ENCODE peak calls at places on chromosomes 12 and 14, in four cellular contexts. R, I, D and J are unnamed samples.

GRCh38 chr12:5685935-5686334 is 254.0 kb downstream of the NTF3 start:
- DNase-seq in R (no peak), I (no peak), D (no peak), J (no peak)

GRCh38 chr12:47742253-47742825 is 16.3 kb downstream of the RAPGEF3 start:
- DNase-seq in R (peak), I (no peak), D (peak), J (peak)

GRCh38 chr14:90624228-90624627 is 192.0 kb downstream of the TTC7B start:
- DNase-seq in R (peak), I (peak), D (no peak), J (no peak)

GRCh38 chr12:95731519-95731958 is 59.0 kb downstream of the NTN4 start:
- DNase-seq in R (no peak), I (no peak), D (no peak), J (no peak)

GRCh38 chr14:99191663-99192621 is 80.1 kb downstream of the BCL11B start:
- DNase-seq in R (peak), I (no peak), D (peak), J (peak)

GRCh38 chr12:77893918-77894317 is 63.2 kb downstream of the NAV3 start:
- DNase-seq in R (no peak), I (no peak), D (peak), J (peak)

GRCh38 chr12:94157891-94158495 is 9.6 kb downstream of the PLXNC1 start:
- DNase-seq in R (no peak), I (no peak), D (peak), J (no peak)

GRCh38 chr14:100330007-100330344 is 6.8 kb downstream of the SLC25A47 start:
- DNase-seq in R (no peak), I (no peak), D (no peak), J (no peak)

GRCh38 chr14:31029016-31029970 is 3.1 kb upstream of the STRN3 start:
- DNase-seq in R (no peak), I (no peak), D (no peak), J (no peak)

GRCh38 chr14:83419420-83419819 is 1885.8 kb upstream of the SEL1L start:
- DNase-seq in R (no peak), I (no peak), D (no peak), J (no peak)

GRCh38 chr12:103177624-103178023 is 220.2 kb downstream of the ASCL1 start:
- DNase-seq in R (no peak), I (no peak), D (no peak), J (no peak)

GRCh38 chr14:72633551-72633950 is 260.4 kb downstream of the DPF3 start:
- DNase-seq in R (no peak), I (no peak), D (no peak), J (no peak)

GRCh38 chr14:92471919-92472318 is 41.7 kb upstream of the RIN3 start:
- DNase-seq in R (peak), I (no peak), D (peak), J (peak)

GRCh38 chr14:88264116-88264515 is 59.0 kb downstream of the KCNK10 start:
- DNase-seq in R (no peak), I (no peak), D (peak), J (no peak)

GRCh38 chr14:50830932-50831703 is at the start of gene NIN:
- DNase-seq in R (peak), I (peak), D (peak), J (peak)

GRCh38 chr12:18468521-18469075 is 207.3 kb downstream of the PIK3C2G start:
- DNase-seq in R (peak), I (no peak), D (peak), J (no peak)

GRCh38 chr14:92615451-92615850 is 101.9 kb downstream of the RIN3 start:
- DNase-seq in R (no peak), I (no peak), D (no peak), J (peak)

GRCh38 chr14:22184157-22185025 is 404.6 kb downstream of the DAD1 start:
- DNase-seq in R (no peak), I (no peak), D (no peak), J (peak)

GRCh38 chr12:125314051-125314882 is 249.0 kb downstream of the AACS start:
- DNase-seq in R (no peak), I (no peak), D (no peak), J (no peak)

GRCh38 chr12:105672171-105672570 is 341.7 kb downstream of the C12orf75 start:
- DNase-seq in R (no peak), I (no peak), D (no peak), J (no peak)
- H3K27ac ChIP-seq in R (no peak), I (peak), D (no peak), J (no peak)

DNA sequence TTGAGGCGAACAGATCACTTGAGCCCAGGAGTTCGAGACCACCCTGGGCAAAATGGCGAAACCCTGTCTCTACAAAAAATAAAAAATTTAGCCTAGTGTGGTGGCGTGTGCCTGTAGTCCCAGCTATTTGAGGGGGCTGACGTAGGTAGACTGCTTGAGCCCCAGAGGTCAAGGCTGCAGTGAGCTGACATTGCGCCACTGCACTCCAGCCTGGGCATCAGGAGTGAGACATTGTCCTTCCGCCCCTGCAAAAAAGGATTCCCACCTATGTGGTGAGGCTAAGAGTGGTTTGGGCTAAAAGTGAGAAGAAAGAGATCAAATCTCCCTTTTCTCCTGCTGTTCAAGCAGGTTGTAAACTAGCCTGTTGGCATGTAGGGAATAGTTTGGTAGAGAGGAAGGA is 5.0 kb upstream of the KTN1 start:
- DNase-seq in R (no peak), I (no peak), D (no peak), J (no peak)
- H3K27ac ChIP-seq in R (no peak), I (no peak), D (no peak), J (no peak)

DNA sequence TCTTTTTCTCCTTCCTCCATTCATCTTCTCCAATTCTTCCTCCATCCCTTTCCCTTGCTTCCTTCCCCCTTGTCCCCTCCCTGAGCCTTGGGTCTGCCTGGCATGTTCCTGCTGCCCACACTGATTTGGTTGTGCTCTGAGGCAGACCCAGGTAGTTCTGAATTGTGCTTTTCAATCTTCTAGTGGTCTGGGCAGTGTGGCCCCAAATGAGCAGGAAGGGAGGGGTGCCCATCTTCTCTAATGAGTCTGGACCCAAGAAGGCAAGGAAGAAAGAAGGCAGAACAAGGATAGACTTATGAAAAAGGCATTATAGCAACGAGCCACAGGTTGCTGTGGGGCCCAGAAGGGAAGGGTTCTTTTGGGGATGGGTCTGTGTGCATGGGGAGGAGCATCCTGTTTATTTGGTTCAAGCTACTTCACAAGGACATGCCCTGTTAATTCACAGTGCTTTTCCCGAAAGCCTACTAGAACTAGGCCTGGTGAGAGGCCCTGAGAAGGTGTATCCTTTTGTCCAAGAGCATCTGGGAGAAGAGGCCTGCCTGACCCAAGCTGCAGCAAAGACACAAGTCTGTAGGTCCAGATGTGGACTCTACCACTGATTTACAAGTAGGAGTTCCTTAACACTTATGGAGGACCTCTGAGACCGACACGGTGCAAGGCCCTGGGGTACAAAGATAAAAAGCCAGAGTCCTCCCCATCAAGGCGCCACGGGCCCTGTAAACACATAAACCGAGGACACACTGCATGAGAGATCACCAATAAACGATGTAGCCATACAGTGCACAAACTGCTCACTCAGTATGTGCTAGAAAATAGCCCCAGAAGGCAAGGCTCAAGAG is 1.2 kb upstream of the SUSD6 start:
- DNase-seq in R (no peak), I (no peak), D (no peak), J (peak)
- H3K27ac ChIP-seq in R (peak), I (peak), D (peak), J (peak)

GRCh38 chr12:111776836-111777344 is 10.2 kb downstream of the ALDH2 start:
- DNase-seq in R (no peak), I (no peak), D (no peak), J (no peak)
- H3K27ac ChIP-seq in R (peak), I (peak), D (peak), J (peak)

GRCh38 chr12:15435597-15435996 is 113.3 kb downstream of the PTPRO start:
- DNase-seq in R (no peak), I (no peak), D (peak), J (no peak)
- H3K27ac ChIP-seq in R (no peak), I (no peak), D (no peak), J (no peak)

GRCh38 chr12:115944392-115944742 is 333.1 kb downstream of the MED13L start:
- DNase-seq in R (no peak), I (no peak), D (no peak), J (no peak)
- H3K27ac ChIP-seq in R (no peak), I (no peak), D (no peak), J (no peak)

GRCh38 chr14:35158951-35159653 is 36.8 kb downstream of the PRORP start:
- DNase-seq in R (no peak), I (no peak), D (peak), J (peak)

GRCh38 chr14:35159742-35160409 is 37.5 kb downstream of the PRORP start:
- DNase-seq in R (peak), I (no peak), D (peak), J (peak)

GRCh38 chr14:35163384-35163783 is 41.0 kb downstream of the PRORP start:
- DNase-seq in R (no peak), I (no peak), D (no peak), J (no peak)

GRCh38 chr14:35158491-35158890 is 36.1 kb downstream of the PRORP start:
- DNase-seq in R (no peak), I (no peak), D (no peak), J (no peak)

DNA sequence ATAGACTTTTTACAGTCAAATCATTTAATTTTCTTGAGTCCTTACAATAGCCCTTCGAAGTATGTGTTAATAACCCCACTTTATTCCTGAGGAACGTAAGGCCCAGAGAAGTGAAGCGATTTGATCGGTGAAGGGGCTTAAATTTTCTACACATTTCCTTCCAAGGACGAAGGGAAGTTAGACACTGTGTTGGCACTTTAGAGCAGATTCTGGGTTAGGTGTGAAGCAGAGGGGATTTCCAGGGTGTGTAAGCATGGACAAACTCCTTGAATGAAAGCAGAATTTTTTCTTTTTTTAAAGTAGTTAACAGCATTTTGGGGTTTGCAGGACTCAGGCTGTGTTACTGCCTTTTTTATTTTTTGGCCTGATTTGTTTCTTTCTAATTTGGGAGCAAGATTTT is 38.9 kb downstream of the PRORP start:
- DNase-seq in R (no peak), I (no peak), D (peak), J (no peak)
- H3K27ac ChIP-seq in R (no peak), I (no peak), D (no peak), J (no peak)

GRCh38 chr14:74469548-74470518 is 23.3 kb downstream of the NPC2 start:
- DNase-seq in R (no peak), I (no peak), D (no peak), J (no peak)
- H3K27ac ChIP-seq in R (no peak), I (no peak), D (no peak), J (no peak)

DNA sequence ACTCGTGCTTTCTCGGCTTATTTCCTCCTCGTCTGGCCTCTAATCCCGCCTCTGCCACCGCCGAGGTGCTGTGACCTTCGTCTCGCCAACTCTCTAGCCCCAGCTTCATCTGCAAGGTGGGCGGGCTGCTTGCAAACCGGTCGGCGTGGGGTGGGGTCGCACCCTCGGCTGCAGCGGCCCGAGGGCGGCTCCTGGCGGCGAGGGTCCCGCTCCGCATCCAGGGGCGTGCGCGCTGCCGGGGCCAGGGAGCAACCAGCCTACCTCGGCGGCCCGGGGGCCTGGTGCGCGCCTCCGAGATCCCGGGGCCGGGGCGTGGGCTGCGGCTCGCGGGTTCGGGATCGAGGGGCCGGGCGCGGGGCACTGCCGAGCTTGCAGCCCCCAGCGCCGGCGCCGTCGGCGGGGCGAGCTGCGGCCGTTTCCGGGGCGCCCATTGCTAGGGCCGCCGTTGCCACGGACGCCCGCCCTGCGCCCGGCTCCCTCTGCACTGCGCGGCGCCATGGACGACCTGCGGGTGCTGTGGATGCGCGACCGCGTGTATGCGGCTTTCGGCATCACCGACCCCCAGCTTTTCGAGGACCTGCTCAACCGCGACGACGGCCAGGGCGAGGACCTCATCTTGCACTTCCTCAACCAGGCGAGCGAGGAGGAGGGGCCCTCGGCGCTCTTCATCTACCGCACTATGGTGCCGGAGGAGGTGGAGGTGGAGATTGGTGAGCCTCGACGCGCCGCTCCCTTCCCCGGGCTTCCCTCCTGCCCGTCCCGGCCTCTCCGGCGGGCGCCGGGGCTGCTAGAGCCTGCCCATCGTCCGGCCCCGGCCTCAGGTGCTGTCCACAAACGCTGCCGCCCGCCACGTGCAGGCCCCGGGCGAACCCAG is at the start of gene DNAH10:
- DNase-seq in R (peak), I (no peak), D (peak), J (peak)
- H3K27ac ChIP-seq in R (no peak), I (no peak), D (no peak), J (peak)

GRCh38 chr12:31492599-31493196 is 98.2 kb downstream of the DENND5B start:
- DNase-seq in R (no peak), I (no peak), D (no peak), J (no peak)

GRCh38 chr12:31491819-31492598 is 98.9 kb downstream of the DENND5B start:
- DNase-seq in R (peak), I (no peak), D (peak), J (peak)

GRCh38 chr12:31488737-31489338 is 102.1 kb downstream of the DENND5B start:
- DNase-seq in R (no peak), I (no peak), D (no peak), J (no peak)

GRCh38 chr12:31494455-31494854 is 96.5 kb downstream of the DENND5B start:
- DNase-seq in R (no peak), I (no peak), D (no peak), J (no peak)

GRCh38 chr12:31491395-31491794 is 99.5 kb downstream of the DENND5B start:
- DNase-seq in R (no peak), I (no peak), D (no peak), J (no peak)
- H3K27ac ChIP-seq in R (peak), I (no peak), D (peak), J (no peak)